ENCODE peak calls at places on chromosomes 4 and X, in seven cellular contexts. T is fibroblast of pulmonary artery; B is psoas muscle; M is tibial nerve; A is stimulated activated naive CD8-positive, alpha-beta T cell treated with anti-CD3 and anti-CD28 coated beads, Interleukin-15, Interleukin-2, amounts not matched to agents 100 U/mL and 50 U/mL, for 24 hours; K is GM04504; G is HFFc6. I is an unnamed sample.

GRCh38 chrX:103550415-103551051 is 31.2 kb upstream of the RAB40A start:
- DNase-seq in T (peak), B (no peak), M (no peak), A (no peak), K (no peak), G (no peak), I (no peak)

GRCh38 chr4:5912614-5913019 is 19.7 kb upstream of the CRMP1 start:
- DNase-seq in T (no peak), B (no peak), M (no peak), A (no peak), K (no peak), G (no peak), I (no peak)

GRCh38 chrX:37685452-37686347 is at the start of gene XK:
- DNase-seq in T (peak), B (peak), M (no peak), A (peak), K (no peak), G (no peak), I (no peak)

GRCh38 chr4:144371479-144371878 is 231.0 kb upstream of the GYPA start:
- DNase-seq in T (no peak), B (no peak), M (no peak), A (no peak), K (no peak), G (no peak), I (no peak)

GRCh38 chr4:97953171-97953570 is 190.1 kb downstream of the STPG2 start:
- DNase-seq in T (no peak), B (no peak), M (no peak), A (no peak), K (no peak), G (no peak), I (no peak)

GRCh38 chr4:56655209-56655626 is 25.9 kb downstream of the HOPX start:
- DNase-seq in T (peak), B (peak), M (no peak), A (peak), K (no peak), G (no peak), I (peak)

GRCh38 chr4:1871471-1872021 is 353 bp downstream of the NSD2 start:
- DNase-seq in T (no peak), B (no peak), M (no peak), A (no peak), K (no peak), G (no peak), I (no peak)

GRCh38 chr4:111204807-111205206 is 581.9 kb upstream of the PITX2 start:
- DNase-seq in T (no peak), B (no peak), M (no peak), A (no peak), K (no peak), G (no peak), I (no peak)

GRCh38 chr4:17576932-17577659 is at the start of gene LAP3:
- DNase-seq in T (peak), B (peak), M (peak), A (peak), K (peak), G (peak), I (peak)

GRCh38 chrX:49192722-49193328 is 6.7 kb upstream of the PRICKLE3 start:
- DNase-seq in T (peak), B (no peak), M (no peak), A (peak), K (no peak), G (no peak), I (no peak)

GRCh38 chrX:152037183-152037582 is 62.7 kb upstream of the GABRE start:
- DNase-seq in T (no peak), B (no peak), M (no peak), A (no peak), K (no peak), G (no peak), I (no peak)

GRCh38 chrX:97538745-97539144 is 655.0 kb downstream of the RPA4 start:
- DNase-seq in T (no peak), B (no peak), M (no peak), A (no peak), K (no peak), G (no peak), I (no peak)

GRCh38 chr4:95248713-95249401 is 299.9 kb downstream of the UNC5C start:
- DNase-seq in T (peak), B (no peak), M (no peak), A (no peak), K (no peak), G (no peak), I (no peak)

GRCh38 chrX:115535421-115535820 is 25.6 kb upstream of the PLS3 start:
- DNase-seq in T (no peak), B (no peak), M (no peak), A (no peak), K (no peak), G (no peak), I (no peak)

GRCh38 chr4:126850286-126850685 is 782.5 kb upstream of the INTU start:
- DNase-seq in T (peak), B (no peak), M (no peak), A (no peak), K (peak), G (peak), I (no peak)

GRCh38 chr4:164287173-164287572 is 466.8 kb upstream of the SMIM31 start:
- DNase-seq in T (no peak), B (no peak), M (no peak), A (no peak), K (no peak), G (no peak), I (no peak)

GRCh38 chr4:40507977-40508376 is 121.7 kb downstream of the RBM47 start:
- DNase-seq in T (no peak), B (no peak), M (no peak), A (no peak), K (no peak), G (no peak), I (no peak)

GRCh38 chrX:96417695-96418094 is 266.9 kb upstream of the DIAPH2 start:
- DNase-seq in T (no peak), B (no peak), M (no peak), A (no peak), K (no peak), G (no peak), I (no peak)

GRCh38 chrX:15336023-15336413 is 695 bp upstream of the PIGA start:
- DNase-seq in T (peak), B (no peak), M (no peak), A (peak), K (no peak), G (peak), I (no peak)

GRCh38 chr4:180234730-180235129 is 2008.5 kb upstream of the TENM3 start:
- DNase-seq in T (no peak), B (no peak), M (no peak), A (no peak), K (no peak), G (no peak), I (no peak)

GRCh38 chr4:155822572-155822971 is 43.5 kb downstream of the ASIC5 start:
- DNase-seq in T (no peak), B (no peak), M (no peak), A (no peak), K (no peak), G (no peak), I (no peak)

GRCh38 chr4:154559141-154559841 is 3.5 kb upstream of the FGB start:
- DNase-seq in T (peak), B (no peak), M (no peak), A (no peak), K (peak), G (peak), I (no peak)

GRCh38 chr4:168618577-168619265 is 121.9 kb downstream of the PALLD start:
- DNase-seq in T (peak), B (no peak), M (no peak), A (no peak), K (no peak), G (no peak), I (no peak)

GRCh38 chr4:184112006-184112550 is 105.6 kb downstream of the ENPP6 start:
- DNase-seq in T (no peak), B (no peak), M (no peak), A (no peak), K (no peak), G (no peak), I (no peak)

GRCh38 chr4:86558799-86559198 is 35.3 kb upstream of the PTPN13 start:
- DNase-seq in T (no peak), B (no peak), M (no peak), A (no peak), K (no peak), G (peak), I (no peak)

I was measured in suprapubic skin.